ENCODE peak calls at places on chromosomes 13 and 19, in six cellular contexts. F is spleen; V is CD8-positive, alpha-beta T cell; X is right cardiac atrium; A is effector memory CD4-positive, alpha-beta T cell; N is naive thymus-derived CD4-positive, alpha-beta T cell. M is an unnamed sample.

GRCh38 chr13:89763011-89763410 is 1584.5 kb upstream of the MIR17HG start:
- DNase-seq in N (no peak), X (no peak), A (no peak), F (no peak), V (no peak), M (no peak)

GRCh38 chr13:80224468-80224867 is 116.5 kb downstream of the SPRY2 start:
- DNase-seq in V (no peak), F (no peak), N (no peak), A (no peak), X (no peak), M (no peak)

GRCh38 chr19:51417107-51417806 is at the start of gene SIGLEC10:
- DNase-seq in A (no peak), V (no peak), F (peak), N (no peak), X (peak), M (no peak)

GRCh38 chr19:7397687-7398086 is 49.0 kb downstream of the ARHGEF18 start:
- DNase-seq in V (no peak), X (no peak), N (no peak), A (no peak), F (no peak), M (no peak)

GRCh38 chr19:56084835-56085536 is 36.1 kb downstream of the ZNF787 start:
- DNase-seq in F (peak), V (no peak), A (no peak), X (no peak), N (no peak), M (no peak)

GRCh38 chr13:46373623-46374022 is 13.4 kb downstream of the RUBCNL start:
- DNase-seq in A (no peak), F (no peak), N (no peak), V (no peak), X (no peak), M (no peak)

GRCh38 chr13:49495783-49496762 is at the start of gene PHF11:
- DNase-seq in V (peak), F (peak), N (peak), X (peak), A (peak), M (no peak)

GRCh38 chr19:50427997-50428425 is 4.7 kb upstream of the MYBPC2 start:
- DNase-seq in N (peak), X (peak), A (no peak), V (peak), F (peak), M (no peak)

GRCh38 chr19:30673336-30673735 is 301.2 kb downstream of the ZNF536 start:
- DNase-seq in F (peak), A (no peak), N (no peak), X (no peak), V (no peak), M (no peak)

GRCh38 chr13:67120872-67121531 is 109.1 kb downstream of the PCDH9 start:
- DNase-seq in A (no peak), F (no peak), V (no peak), N (no peak), X (no peak), M (no peak)
- H3K27ac ChIP-seq in A (no peak), F (no peak), V (no peak), N (no peak), X (no peak), M (no peak)

DNA sequence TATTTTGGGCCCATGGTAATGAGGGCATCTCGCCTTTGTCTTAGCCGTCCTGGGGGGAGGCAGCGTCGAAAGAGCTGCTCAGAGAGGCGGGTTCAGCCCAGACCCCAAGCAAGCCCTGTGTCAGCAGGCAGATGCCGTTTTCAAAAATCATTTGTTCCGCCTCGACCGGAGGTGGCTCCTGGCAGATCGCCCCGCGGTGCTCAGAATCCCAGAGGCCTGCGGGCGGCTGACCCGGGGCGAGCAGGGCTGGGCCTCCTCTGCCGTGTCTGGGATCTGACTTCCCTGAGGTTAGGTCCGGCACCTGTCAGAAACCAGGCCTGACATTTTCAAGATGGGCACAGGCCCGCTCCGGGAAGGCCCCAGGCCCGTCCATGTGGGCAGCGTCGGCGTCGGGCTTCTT is 36.1 kb downstream of the CRTC1 start:
- DNase-seq in N (no peak), V (no peak), F (no peak), X (no peak), A (no peak), M (no peak)
- H3K27ac ChIP-seq in N (no peak), V (no peak), F (no peak), X (no peak), A (no peak), M (no peak)

GRCh38 chr19:2998642-2999041 is 21.3 kb downstream of the TLE6 start:
- DNase-seq in X (no peak), N (no peak), V (no peak), A (no peak), F (no peak), M (no peak)

GRCh38 chr19:2993579-2993978 is 16.2 kb downstream of the TLE6 start:
- DNase-seq in A (no peak), F (no peak), V (no peak), X (no peak), N (no peak), M (no peak)

GRCh38 chr19:3001235-3001800 is 24.0 kb downstream of the TLE6 start:
- DNase-seq in F (no peak), A (no peak), X (no peak), V (no peak), N (no peak), M (no peak)

GRCh38 chr19:2994588-2995131 is 17.3 kb downstream of the TLE6 start:
- DNase-seq in N (no peak), X (no peak), F (no peak), A (no peak), V (no peak), M (no peak)

GRCh38 chr19:2997720-2998119 is 20.4 kb downstream of the TLE6 start:
- DNase-seq in X (no peak), A (no peak), N (no peak), V (no peak), F (no peak), M (no peak)
- H3K27ac ChIP-seq in X (no peak), A (no peak), N (no peak), V (no peak), F (no peak), M (no peak)

DNA sequence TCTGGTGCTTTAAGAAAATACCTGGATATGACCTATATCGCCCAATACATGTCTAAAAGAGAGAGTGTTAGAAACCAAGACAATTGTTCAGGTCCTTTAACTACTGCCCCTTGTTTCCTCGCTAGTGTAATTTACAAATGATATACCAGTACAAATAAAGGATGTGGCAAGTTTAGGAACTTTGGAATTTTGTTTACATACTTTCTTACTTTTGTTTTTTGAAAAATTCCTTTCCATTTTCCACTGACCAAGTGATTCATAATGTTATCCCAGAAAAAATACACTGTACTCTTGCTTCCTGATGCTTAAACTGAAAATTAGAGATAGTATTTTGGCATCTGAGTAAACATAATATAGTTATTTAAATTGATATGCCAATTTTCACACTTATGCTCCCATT is 96.8 kb upstream of the CSNK1A1L start:
- DNase-seq in A (no peak), F (no peak), V (no peak), X (no peak), N (no peak), M (no peak)
- H3K27ac ChIP-seq in A (no peak), F (no peak), V (no peak), X (no peak), N (no peak), M (no peak)